ENCODE peak calls at places on chromosomes 1 and 21, in six cellular contexts. One of them, this sample, is unnamed.

GRCh38 chr1:108540977-108541376 is 18.9 kb upstream of the EEIG2 start:
- DNase-seq in left colon: no peak
- DNase-seq in epithelial cell of prostate: no peak
- DNase-seq in T1000: no peak
- DNase-seq in caudate nucleus: no peak
- DNase-seq in stimulated activated CD4-positive, alpha-beta T cell treated with anti-CD3 and anti-CD28 coated beads, Interleukin-12 subunit alpha, Interleukin-12 subunit beta, amount 100 ng/mL, for 48 hours: no peak
- DNase-seq in this sample: no peak

GRCh38 chr1:194164755-194165154 is 978.3 kb upstream of the B3GALT2 start:
- DNase-seq in left colon: no peak
- DNase-seq in epithelial cell of prostate: no peak
- DNase-seq in T1000: no peak
- DNase-seq in caudate nucleus: no peak
- DNase-seq in stimulated activated CD4-positive, alpha-beta T cell treated with anti-CD3 and anti-CD28 coated beads, Interleukin-12 subunit alpha, Interleukin-12 subunit beta, amount 100 ng/mL, for 48 hours: no peak
- DNase-seq in this sample: no peak

GRCh38 chr1:244974550-244974949 is 110.2 kb upstream of the HNRNPU start:
- DNase-seq in left colon: no peak
- DNase-seq in epithelial cell of prostate: no peak
- DNase-seq in T1000: no peak
- DNase-seq in caudate nucleus: no peak
- DNase-seq in stimulated activated CD4-positive, alpha-beta T cell treated with anti-CD3 and anti-CD28 coated beads, Interleukin-12 subunit alpha, Interleukin-12 subunit beta, amount 100 ng/mL, for 48 hours: no peak
- DNase-seq in this sample: no peak

GRCh38 chr1:107821340-107821739 is 143.6 kb downstream of the VAV3 start:
- DNase-seq in left colon: no peak
- DNase-seq in epithelial cell of prostate: no peak
- DNase-seq in T1000: no peak
- DNase-seq in caudate nucleus: no peak
- DNase-seq in stimulated activated CD4-positive, alpha-beta T cell treated with anti-CD3 and anti-CD28 coated beads, Interleukin-12 subunit alpha, Interleukin-12 subunit beta, amount 100 ng/mL, for 48 hours: peak; percentile 21
- DNase-seq in this sample: no peak

GRCh38 chr1:163565171-163565570 is 243.4 kb downstream of the NUF2 start:
- DNase-seq in left colon: no peak
- DNase-seq in epithelial cell of prostate: no peak
- DNase-seq in T1000: no peak
- DNase-seq in caudate nucleus: no peak
- DNase-seq in stimulated activated CD4-positive, alpha-beta T cell treated with anti-CD3 and anti-CD28 coated beads, Interleukin-12 subunit alpha, Interleukin-12 subunit beta, amount 100 ng/mL, for 48 hours: no peak
- DNase-seq in this sample: no peak

GRCh38 chr21:36829116-36829515 is 130.2 kb downstream of the SIM2 start:
- DNase-seq in left colon: no peak
- DNase-seq in epithelial cell of prostate: no peak
- DNase-seq in T1000: no peak
- DNase-seq in caudate nucleus: no peak
- DNase-seq in stimulated activated CD4-positive, alpha-beta T cell treated with anti-CD3 and anti-CD28 coated beads, Interleukin-12 subunit alpha, Interleukin-12 subunit beta, amount 100 ng/mL, for 48 hours: no peak
- DNase-seq in this sample: no peak

GRCh38 chr1:21229246-21230000 is 52.7 kb upstream of the EIF4G3 start:
- DNase-seq in left colon: no peak
- DNase-seq in epithelial cell of prostate: no peak
- DNase-seq in T1000: no peak
- DNase-seq in caudate nucleus: no peak
- DNase-seq in stimulated activated CD4-positive, alpha-beta T cell treated with anti-CD3 and anti-CD28 coated beads, Interleukin-12 subunit alpha, Interleukin-12 subunit beta, amount 100 ng/mL, for 48 hours: no peak
- DNase-seq in this sample: no peak

GRCh38 chr1:247864644-247865043 is 7.7 kb downstream of the TRIM58 start:
- DNase-seq in left colon: no peak
- DNase-seq in epithelial cell of prostate: no peak
- DNase-seq in T1000: no peak
- DNase-seq in caudate nucleus: no peak
- DNase-seq in stimulated activated CD4-positive, alpha-beta T cell treated with anti-CD3 and anti-CD28 coated beads, Interleukin-12 subunit alpha, Interleukin-12 subunit beta, amount 100 ng/mL, for 48 hours: no peak
- DNase-seq in this sample: no peak

GRCh38 chr1:53543771-53544695 is 84.8 kb downstream of the DMRTB1 start:
- DNase-seq in left colon: no peak
- DNase-seq in epithelial cell of prostate: no peak
- DNase-seq in T1000: no peak
- DNase-seq in caudate nucleus: no peak
- DNase-seq in stimulated activated CD4-positive, alpha-beta T cell treated with anti-CD3 and anti-CD28 coated beads, Interleukin-12 subunit alpha, Interleukin-12 subunit beta, amount 100 ng/mL, for 48 hours: no peak
- DNase-seq in this sample: no peak

GRCh38 chr21:31343680-31344480 is at the start of gene TIAM1:
- DNase-seq in left colon: peak; percentile 28
- DNase-seq in epithelial cell of prostate: peak; percentile 81
- DNase-seq in T1000: peak; percentile 32
- DNase-seq in caudate nucleus: peak; percentile 89
- DNase-seq in stimulated activated CD4-positive, alpha-beta T cell treated with anti-CD3 and anti-CD28 coated beads, Interleukin-12 subunit alpha, Interleukin-12 subunit beta, amount 100 ng/mL, for 48 hours: peak; percentile 27
- DNase-seq in this sample: no peak

GRCh38 chr1:231684333-231685244 is 58.0 kb downstream of the DISC1 start:
- DNase-seq in left colon: peak; percentile 40
- DNase-seq in epithelial cell of prostate: no peak
- DNase-seq in T1000: no peak
- DNase-seq in caudate nucleus: no peak
- DNase-seq in stimulated activated CD4-positive, alpha-beta T cell treated with anti-CD3 and anti-CD28 coated beads, Interleukin-12 subunit alpha, Interleukin-12 subunit beta, amount 100 ng/mL, for 48 hours: no peak
- DNase-seq in this sample: no peak

GRCh38 chr1:225523214-225523613 is 95.4 kb upstream of the LBR start:
- DNase-seq in left colon: no peak
- DNase-seq in epithelial cell of prostate: no peak
- DNase-seq in T1000: no peak
- DNase-seq in caudate nucleus: no peak
- DNase-seq in stimulated activated CD4-positive, alpha-beta T cell treated with anti-CD3 and anti-CD28 coated beads, Interleukin-12 subunit alpha, Interleukin-12 subunit beta, amount 100 ng/mL, for 48 hours: no peak
- DNase-seq in this sample: no peak

GRCh38 chr1:223788746-223789415 is 56.9 kb downstream of the TP53BP2 start:
- DNase-seq in left colon: no peak
- DNase-seq in epithelial cell of prostate: no peak
- DNase-seq in T1000: no peak
- DNase-seq in caudate nucleus: no peak
- DNase-seq in stimulated activated CD4-positive, alpha-beta T cell treated with anti-CD3 and anti-CD28 coated beads, Interleukin-12 subunit alpha, Interleukin-12 subunit beta, amount 100 ng/mL, for 48 hours: no peak
- DNase-seq in this sample: no peak

GRCh38 chr1:31591425-31592093 is 15.2 kb downstream of the TINAGL1 start:
- DNase-seq in left colon: no peak
- DNase-seq in epithelial cell of prostate: peak; percentile 50
- DNase-seq in T1000: peak; percentile 72
- DNase-seq in caudate nucleus: no peak
- DNase-seq in stimulated activated CD4-positive, alpha-beta T cell treated with anti-CD3 and anti-CD28 coated beads, Interleukin-12 subunit alpha, Interleukin-12 subunit beta, amount 100 ng/mL, for 48 hours: no peak
- DNase-seq in this sample: no peak

GRCh38 chr1:48582408-48582807 is 110.4 kb upstream of the SPATA6 start:
- DNase-seq in left colon: no peak
- DNase-seq in epithelial cell of prostate: no peak
- DNase-seq in T1000: no peak
- DNase-seq in caudate nucleus: no peak
- DNase-seq in stimulated activated CD4-positive, alpha-beta T cell treated with anti-CD3 and anti-CD28 coated beads, Interleukin-12 subunit alpha, Interleukin-12 subunit beta, amount 100 ng/mL, for 48 hours: no peak
- DNase-seq in this sample: no peak

GRCh38 chr1:212987702-212988322 is 27.9 kb downstream of the ANGEL2 start:
- DNase-seq in left colon: no peak
- DNase-seq in epithelial cell of prostate: peak; percentile 3
- DNase-seq in T1000: no peak
- DNase-seq in caudate nucleus: no peak
- DNase-seq in stimulated activated CD4-positive, alpha-beta T cell treated with anti-CD3 and anti-CD28 coated beads, Interleukin-12 subunit alpha, Interleukin-12 subunit beta, amount 100 ng/mL, for 48 hours: no peak
- DNase-seq in this sample: no peak

GRCh38 chr1:227891223-227891954 is 56.3 kb downstream of the WNT9A start:
- DNase-seq in left colon: no peak
- DNase-seq in epithelial cell of prostate: no peak
- DNase-seq in T1000: no peak
- DNase-seq in caudate nucleus: no peak
- DNase-seq in stimulated activated CD4-positive, alpha-beta T cell treated with anti-CD3 and anti-CD28 coated beads, Interleukin-12 subunit alpha, Interleukin-12 subunit beta, amount 100 ng/mL, for 48 hours: no peak
- DNase-seq in this sample: no peak

GRCh38 chr1:228101614-228101993 is 1.5 kb downstream of the C1orf35 start:
- DNase-seq in left colon: peak; percentile 53
- DNase-seq in epithelial cell of prostate: no peak
- DNase-seq in T1000: no peak
- DNase-seq in caudate nucleus: no peak
- DNase-seq in stimulated activated CD4-positive, alpha-beta T cell treated with anti-CD3 and anti-CD28 coated beads, Interleukin-12 subunit alpha, Interleukin-12 subunit beta, amount 100 ng/mL, for 48 hours: no peak
- DNase-seq in this sample: no peak

GRCh38 chr1:85484264-85484663 is 19.3 kb upstream of the DDAH1 start:
- DNase-seq in left colon: no peak
- DNase-seq in epithelial cell of prostate: no peak
- DNase-seq in T1000: no peak
- DNase-seq in caudate nucleus: no peak
- DNase-seq in stimulated activated CD4-positive, alpha-beta T cell treated with anti-CD3 and anti-CD28 coated beads, Interleukin-12 subunit alpha, Interleukin-12 subunit beta, amount 100 ng/mL, for 48 hours: no peak
- DNase-seq in this sample: no peak

GRCh38 chr1:174021611-174022079 is 512 bp downstream of the RC3H1 start:
- DNase-seq in left colon: peak; percentile 74
- DNase-seq in epithelial cell of prostate: no peak
- DNase-seq in T1000: no peak
- DNase-seq in caudate nucleus: peak; percentile 35
- DNase-seq in stimulated activated CD4-positive, alpha-beta T cell treated with anti-CD3 and anti-CD28 coated beads, Interleukin-12 subunit alpha, Interleukin-12 subunit beta, amount 100 ng/mL, for 48 hours: no peak
- DNase-seq in this sample: peak; percentile 28

GRCh38 chr1:1573843-1574720 is 581 bp downstream of the SSU72 start:
- DNase-seq in left colon: peak; percentile 72
- DNase-seq in epithelial cell of prostate: no peak
- DNase-seq in T1000: peak; percentile 84
- DNase-seq in caudate nucleus: peak; percentile 56
- DNase-seq in stimulated activated CD4-positive, alpha-beta T cell treated with anti-CD3 and anti-CD28 coated beads, Interleukin-12 subunit alpha, Interleukin-12 subunit beta, amount 100 ng/mL, for 48 hours: peak; percentile 38
- DNase-seq in this sample: peak; percentile 84

GRCh38 chr1:115251856-115252255 is 86.2 kb downstream of the NGF start:
- DNase-seq in left colon: no peak
- DNase-seq in epithelial cell of prostate: no peak
- DNase-seq in T1000: no peak
- DNase-seq in caudate nucleus: no peak
- DNase-seq in stimulated activated CD4-positive, alpha-beta T cell treated with anti-CD3 and anti-CD28 coated beads, Interleukin-12 subunit alpha, Interleukin-12 subunit beta, amount 100 ng/mL, for 48 hours: no peak
- DNase-seq in this sample: no peak

This sample was measured in naive thymus-derived CD4-positive, alpha-beta T cell.